ENCODE peak calls at places on chromosomes 12 and 14, in nine cellular contexts. One of them, this sample, is unnamed.
A peak's percentile ranks its signal among the peaks of the same experiment; 100 is the strongest.

GRCh38 chr14:60768602-60769001 is 34.0 kb downstream of the MNAT1 start:
- DNase-seq in IMR-90: peak; percentile 66
- DNase-seq in esophagus muscularis mucosa: no peak
- DNase-seq in cardiac muscle cell: no peak
- DNase-seq in MCF 10A: no peak
- DNase-seq in mammary epithelial cell: no peak
- DNase-seq in coronary artery: no peak
- DNase-seq in tibial artery: no peak
- DNase-seq in ovary: no peak
- DNase-seq in this sample: no peak

GRCh38 chr14:72978856-72979255 is 48.0 kb downstream of the ZFYVE1 start:
- DNase-seq in IMR-90: no peak
- DNase-seq in esophagus muscularis mucosa: no peak
- DNase-seq in tibial artery: no peak
- DNase-seq in ovary: no peak
- DNase-seq in MCF 10A: no peak
- DNase-seq in mammary epithelial cell: no peak
- DNase-seq in coronary artery: no peak
- DNase-seq in cardiac muscle cell: no peak
- DNase-seq in this sample: no peak

GRCh38 chr12:69548687-69549086 is 36.6 kb upstream of the CCT2 start:
- DNase-seq in ovary: no peak
- DNase-seq in mammary epithelial cell: no peak
- DNase-seq in tibial artery: no peak
- DNase-seq in coronary artery: no peak
- DNase-seq in esophagus muscularis mucosa: no peak
- DNase-seq in cardiac muscle cell: no peak
- DNase-seq in IMR-90: no peak
- DNase-seq in MCF 10A: no peak
- DNase-seq in this sample: no peak

GRCh38 chr12:57755454-57756372 is 810 bp downstream of the MARCHF9 start:
- DNase-seq in ovary: no peak
- DNase-seq in tibial artery: no peak
- DNase-seq in coronary artery: no peak
- DNase-seq in IMR-90: no peak
- DNase-seq in esophagus muscularis mucosa: no peak
- DNase-seq in MCF 10A: no peak
- DNase-seq in mammary epithelial cell: no peak
- DNase-seq in cardiac muscle cell: no peak
- DNase-seq in this sample: no peak

GRCh38 chr12:77213316-77213715 is 147.9 kb upstream of the E2F7 start:
- DNase-seq in tibial artery: no peak
- DNase-seq in IMR-90: no peak
- DNase-seq in ovary: no peak
- DNase-seq in cardiac muscle cell: peak; percentile 54
- DNase-seq in MCF 10A: no peak
- DNase-seq in esophagus muscularis mucosa: no peak
- DNase-seq in mammary epithelial cell: no peak
- DNase-seq in coronary artery: no peak
- DNase-seq in this sample: no peak

GRCh38 chr14:59918824-59919581 is 941 bp upstream of the LRRC9 start:
- DNase-seq in tibial artery: peak; percentile 66
- DNase-seq in ovary: no peak
- DNase-seq in esophagus muscularis mucosa: no peak
- DNase-seq in IMR-90: peak; percentile 18
- DNase-seq in MCF 10A: peak; percentile 34
- DNase-seq in coronary artery: no peak
- DNase-seq in cardiac muscle cell: peak; percentile 55
- DNase-seq in mammary epithelial cell: no peak
- DNase-seq in this sample: no peak

GRCh38 chr12:84272324-84272723 is 640.3 kb downstream of the SLC6A15 start:
- DNase-seq in esophagus muscularis mucosa: no peak
- DNase-seq in mammary epithelial cell: no peak
- DNase-seq in IMR-90: no peak
- DNase-seq in cardiac muscle cell: no peak
- DNase-seq in MCF 10A: no peak
- DNase-seq in ovary: no peak
- DNase-seq in tibial artery: no peak
- DNase-seq in coronary artery: no peak
- DNase-seq in this sample: no peak

GRCh38 chr14:73787760-73788508 is 63.7 kb upstream of the PTGR2 start:
- DNase-seq in IMR-90: peak; percentile 55
- DNase-seq in coronary artery: no peak
- DNase-seq in tibial artery: no peak
- DNase-seq in MCF 10A: peak; percentile 52
- DNase-seq in esophagus muscularis mucosa: no peak
- DNase-seq in mammary epithelial cell: peak; percentile 56
- DNase-seq in cardiac muscle cell: peak; percentile 60
- DNase-seq in ovary: no peak
- DNase-seq in this sample: no peak

GRCh38 chr12:49984476-49984890 is 11.7 kb downstream of the AQP6 start:
- DNase-seq in ovary: no peak
- DNase-seq in IMR-90: no peak
- DNase-seq in cardiac muscle cell: no peak
- DNase-seq in coronary artery: no peak
- DNase-seq in tibial artery: no peak
- DNase-seq in mammary epithelial cell: no peak
- DNase-seq in MCF 10A: no peak
- DNase-seq in esophagus muscularis mucosa: no peak
- DNase-seq in this sample: no peak

GRCh38 chr12:81644503-81644902 is 114.6 kb downstream of the PPFIA2 start:
- DNase-seq in tibial artery: no peak
- DNase-seq in MCF 10A: peak; percentile 51
- DNase-seq in IMR-90: peak; percentile 36
- DNase-seq in mammary epithelial cell: peak; percentile 23
- DNase-seq in cardiac muscle cell: peak; percentile 67
- DNase-seq in coronary artery: no peak
- DNase-seq in esophagus muscularis mucosa: no peak
- DNase-seq in ovary: no peak
- DNase-seq in this sample: no peak

GRCh38 chr14:37013116-37013515 is 159.3 kb downstream of the SLC25A21 start:
- DNase-seq in ovary: no peak
- DNase-seq in coronary artery: no peak
- DNase-seq in esophagus muscularis mucosa: no peak
- DNase-seq in cardiac muscle cell: no peak
- DNase-seq in IMR-90: no peak
- DNase-seq in MCF 10A: no peak
- DNase-seq in tibial artery: no peak
- DNase-seq in mammary epithelial cell: no peak
- DNase-seq in this sample: no peak

GRCh38 chr12:73935817-73936216 is 601.8 kb upstream of the ATXN7L3B start:
- DNase-seq in MCF 10A: peak; percentile 32
- DNase-seq in mammary epithelial cell: peak; percentile 2
- DNase-seq in esophagus muscularis mucosa: no peak
- DNase-seq in tibial artery: no peak
- DNase-seq in cardiac muscle cell: no peak
- DNase-seq in coronary artery: no peak
- DNase-seq in IMR-90: no peak
- DNase-seq in ovary: no peak
- DNase-seq in this sample: no peak

GRCh38 chr12:115375188-115375991 is 691.4 kb upstream of the TBX3 start:
- DNase-seq in MCF 10A: peak; percentile 61
- DNase-seq in tibial artery: no peak
- DNase-seq in cardiac muscle cell: peak; percentile 71
- DNase-seq in esophagus muscularis mucosa: peak; percentile 45
- DNase-seq in coronary artery: no peak
- DNase-seq in ovary: no peak
- DNase-seq in mammary epithelial cell: peak; percentile 90
- DNase-seq in IMR-90: peak; percentile 81
- DNase-seq in this sample: no peak

GRCh38 chr14:64738306-64738879 is 34.2 kb downstream of the PLEKHG3 start:
- DNase-seq in cardiac muscle cell: no peak
- DNase-seq in coronary artery: no peak
- DNase-seq in mammary epithelial cell: no peak
- DNase-seq in IMR-90: no peak
- DNase-seq in esophagus muscularis mucosa: no peak
- DNase-seq in ovary: no peak
- DNase-seq in MCF 10A: no peak
- DNase-seq in tibial artery: no peak
- DNase-seq in this sample: no peak

GRCh38 chr14:105939810-105940508 is 413.6 kb downstream of the TMEM121 start:
- DNase-seq in esophagus muscularis mucosa: peak; percentile 89
- DNase-seq in IMR-90: no peak
- DNase-seq in tibial artery: peak; percentile 51
- DNase-seq in coronary artery: no peak
- DNase-seq in cardiac muscle cell: no peak
- DNase-seq in mammary epithelial cell: no peak
- DNase-seq in MCF 10A: no peak
- DNase-seq in ovary: no peak
- DNase-seq in this sample: no peak

GRCh38 chr14:76381817-76382494 is 6.0 kb downstream of the ESRRB start:
- DNase-seq in MCF 10A: no peak
- DNase-seq in tibial artery: no peak
- DNase-seq in esophagus muscularis mucosa: no peak
- DNase-seq in cardiac muscle cell: no peak
- DNase-seq in IMR-90: no peak
- DNase-seq in mammary epithelial cell: no peak
- DNase-seq in coronary artery: no peak
- DNase-seq in ovary: no peak
- DNase-seq in this sample: no peak

GRCh38 chr12:128385736-128386135 is 118.8 kb downstream of the TMEM132C start:
- DNase-seq in cardiac muscle cell: no peak
- DNase-seq in mammary epithelial cell: no peak
- DNase-seq in esophagus muscularis mucosa: no peak
- DNase-seq in MCF 10A: no peak
- DNase-seq in IMR-90: no peak
- DNase-seq in coronary artery: no peak
- DNase-seq in tibial artery: no peak
- DNase-seq in ovary: no peak
- DNase-seq in this sample: no peak

GRCh38 chr12:128382946-128383739 is 116.2 kb downstream of the TMEM132C start:
- DNase-seq in MCF 10A: no peak
- DNase-seq in ovary: no peak
- DNase-seq in coronary artery: no peak
- DNase-seq in IMR-90: no peak
- DNase-seq in cardiac muscle cell: no peak
- DNase-seq in esophagus muscularis mucosa: no peak
- DNase-seq in mammary epithelial cell: no peak
- DNase-seq in tibial artery: no peak
- DNase-seq in this sample: no peak

GRCh38 chr12:128388461-128388921 is 121.5 kb downstream of the TMEM132C start:
- DNase-seq in mammary epithelial cell: no peak
- DNase-seq in cardiac muscle cell: peak; percentile 34
- DNase-seq in ovary: peak; percentile 34
- DNase-seq in esophagus muscularis mucosa: no peak
- DNase-seq in IMR-90: no peak
- DNase-seq in coronary artery: no peak
- DNase-seq in tibial artery: no peak
- DNase-seq in MCF 10A: no peak
- DNase-seq in this sample: no peak

GRCh38 chr12:128381961-128382360 is 115.0 kb downstream of the TMEM132C start:
- DNase-seq in MCF 10A: no peak
- DNase-seq in cardiac muscle cell: no peak
- DNase-seq in coronary artery: no peak
- DNase-seq in esophagus muscularis mucosa: no peak
- DNase-seq in mammary epithelial cell: no peak
- DNase-seq in ovary: no peak
- DNase-seq in IMR-90: no peak
- DNase-seq in tibial artery: no peak
- DNase-seq in this sample: no peak

GRCh38 chr12:128387811-128388422 is 120.9 kb downstream of the TMEM132C start:
- DNase-seq in MCF 10A: no peak
- DNase-seq in cardiac muscle cell: peak; percentile 10
- DNase-seq in mammary epithelial cell: no peak
- DNase-seq in tibial artery: no peak
- DNase-seq in IMR-90: no peak
- DNase-seq in ovary: peak; percentile 41
- DNase-seq in coronary artery: no peak
- DNase-seq in esophagus muscularis mucosa: no peak
- DNase-seq in this sample: peak; percentile 61
- TF ChIP-seq CTCF in MCF 10A: peak; percentile 8
- TF ChIP-seq CTCF in cardiac muscle cell: peak; percentile 9
- TF ChIP-seq CTCF in mammary epithelial cell: no peak
- TF ChIP-seq CTCF in tibial artery: no peak
- TF ChIP-seq CTCF in IMR-90: no peak
- TF ChIP-seq CTCF in ovary: no peak
- TF ChIP-seq CTCF in coronary artery: no peak
- TF ChIP-seq CTCF in esophagus muscularis mucosa: peak; percentile 23
- TF ChIP-seq CTCF in this sample: no peak

GRCh38 chr14:70078329-70078728 is 110.4 kb downstream of the SLC8A3 start:
- DNase-seq in esophagus muscularis mucosa: no peak
- DNase-seq in MCF 10A: no peak
- DNase-seq in ovary: no peak
- DNase-seq in cardiac muscle cell: no peak
- DNase-seq in IMR-90: no peak
- DNase-seq in tibial artery: no peak
- DNase-seq in coronary artery: no peak
- DNase-seq in mammary epithelial cell: no peak
- DNase-seq in this sample: no peak

GRCh38 chr14:70077005-70077404 is 111.7 kb downstream of the SLC8A3 start:
- DNase-seq in coronary artery: no peak
- DNase-seq in tibial artery: no peak
- DNase-seq in IMR-90: no peak
- DNase-seq in MCF 10A: no peak
- DNase-seq in mammary epithelial cell: no peak
- DNase-seq in esophagus muscularis mucosa: no peak
- DNase-seq in cardiac muscle cell: no peak
- DNase-seq in ovary: no peak
- DNase-seq in this sample: no peak

GRCh38 chr14:70069186-70069585 is 119.6 kb downstream of the SLC8A3 start:
- DNase-seq in ovary: no peak
- DNase-seq in esophagus muscularis mucosa: no peak
- DNase-seq in cardiac muscle cell: no peak
- DNase-seq in coronary artery: no peak
- DNase-seq in IMR-90: no peak
- DNase-seq in mammary epithelial cell: peak; percentile 6
- DNase-seq in MCF 10A: no peak
- DNase-seq in tibial artery: no peak
- DNase-seq in this sample: no peak

GRCh38 chr14:70073924-70074566 is 114.7 kb downstream of the SLC8A3 start:
- DNase-seq in cardiac muscle cell: peak; percentile 82
- DNase-seq in esophagus muscularis mucosa: no peak
- DNase-seq in mammary epithelial cell: peak; percentile 68
- DNase-seq in coronary artery: no peak
- DNase-seq in tibial artery: no peak
- DNase-seq in IMR-90: peak; percentile 73
- DNase-seq in ovary: no peak
- DNase-seq in MCF 10A: peak; percentile 86
- DNase-seq in this sample: peak; percentile 26
- TF ChIP-seq CTCF in cardiac muscle cell: peak; percentile 90
- TF ChIP-seq CTCF in esophagus muscularis mucosa: peak; percentile 44
- TF ChIP-seq CTCF in mammary epithelial cell: peak; percentile 96
- TF ChIP-seq CTCF in coronary artery: peak; percentile 35
- TF ChIP-seq CTCF in tibial artery: peak; percentile 69
- TF ChIP-seq CTCF in IMR-90: peak; percentile 79
- TF ChIP-seq CTCF in ovary: no peak
- TF ChIP-seq CTCF in MCF 10A: peak; percentile 92
- TF ChIP-seq CTCF in this sample: peak; percentile 58

GRCh38 chr12:33555128-33555527 is 115.5 kb upstream of the SYT10 start:
- DNase-seq in IMR-90: no peak
- DNase-seq in coronary artery: no peak
- DNase-seq in esophagus muscularis mucosa: no peak
- DNase-seq in ovary: no peak
- DNase-seq in MCF 10A: no peak
- DNase-seq in mammary epithelial cell: no peak
- DNase-seq in cardiac muscle cell: no peak
- DNase-seq in tibial artery: no peak
- DNase-seq in this sample: no peak
- TF ChIP-seq CTCF in IMR-90: no peak
- TF ChIP-seq CTCF in coronary artery: no peak
- TF ChIP-seq CTCF in esophagus muscularis mucosa: no peak
- TF ChIP-seq CTCF in ovary: no peak
- TF ChIP-seq CTCF in MCF 10A: no peak
- TF ChIP-seq CTCF in mammary epithelial cell: no peak
- TF ChIP-seq CTCF in cardiac muscle cell: no peak
- TF ChIP-seq CTCF in tibial artery: no peak
- TF ChIP-seq CTCF in this sample: no peak

GRCh38 chr14:56482306-56482705 is 97.3 kb upstream of the TMEM260 start:
- DNase-seq in mammary epithelial cell: no peak
- DNase-seq in tibial artery: no peak
- DNase-seq in coronary artery: no peak
- DNase-seq in ovary: no peak
- DNase-seq in IMR-90: peak; percentile 9
- DNase-seq in esophagus muscularis mucosa: no peak
- DNase-seq in cardiac muscle cell: peak; percentile 46
- DNase-seq in MCF 10A: peak; percentile 27
- DNase-seq in this sample: no peak
- TF ChIP-seq CTCF in mammary epithelial cell: no peak
- TF ChIP-seq CTCF in tibial artery: no peak
- TF ChIP-seq CTCF in coronary artery: no peak
- TF ChIP-seq CTCF in ovary: no peak
- TF ChIP-seq CTCF in IMR-90: peak; percentile 22
- TF ChIP-seq CTCF in esophagus muscularis mucosa: no peak
- TF ChIP-seq CTCF in cardiac muscle cell: peak; percentile 32
- TF ChIP-seq CTCF in MCF 10A: no peak
- TF ChIP-seq CTCF in this sample: no peak

This sample was measured in breast epithelium.